ENCODE peak calls at places on chromosome 10, in ten cellular contexts. One of them, this sample, is unnamed.

GRCh38 chr10:593016-593415 is 96.5 kb downstream of the DIP2C start:
- DNase-seq in A549: no peak
- DNase-seq in activated T-helper 1 cell treated with anti-CD3 and anti-CD28 coated beads, Interleukin-2, amount 50 U/mL, for 16 hours: no peak
- DNase-seq in AG09309: no peak
- DNase-seq in hepatic stellate cell: no peak
- DNase-seq in NCI-H2171 treated with DMSO at 0.1 percent for 48 hours: no peak
- DNase-seq in stimulated activated CD8-positive, alpha-beta memory T cell treated with anti-CD3 and anti-CD28 coated beads, Interleukin-7, amount 100 ng/mL, for 4 hours: no peak
- DNase-seq in lower lobe of right lung: no peak
- DNase-seq in amniotic epithelial cell: no peak
- DNase-seq in T follicular helper cell: no peak
- DNase-seq in this sample: no peak

GRCh38 chr10:67306588-67307205 is 380.9 kb downstream of the LRRTM3 start:
- DNase-seq in A549: peak; percentile 31
- DNase-seq in activated T-helper 1 cell treated with anti-CD3 and anti-CD28 coated beads, Interleukin-2, amount 50 U/mL, for 16 hours: no peak
- DNase-seq in AG09309: no peak
- DNase-seq in hepatic stellate cell: peak; percentile 19
- DNase-seq in NCI-H2171 treated with DMSO at 0.1 percent for 48 hours: no peak
- DNase-seq in stimulated activated CD8-positive, alpha-beta memory T cell treated with anti-CD3 and anti-CD28 coated beads, Interleukin-7, amount 100 ng/mL, for 4 hours: no peak
- DNase-seq in lower lobe of right lung: no peak
- DNase-seq in amniotic epithelial cell: peak; percentile 20
- DNase-seq in T follicular helper cell: no peak
- DNase-seq in this sample: peak; percentile 48

GRCh38 chr10:5551531-5552375 is 27.0 kb downstream of the CALML3 start:
- DNase-seq in A549: no peak
- DNase-seq in activated T-helper 1 cell treated with anti-CD3 and anti-CD28 coated beads, Interleukin-2, amount 50 U/mL, for 16 hours: no peak
- DNase-seq in AG09309: no peak
- DNase-seq in hepatic stellate cell: peak; percentile 58
- DNase-seq in NCI-H2171 treated with DMSO at 0.1 percent for 48 hours: no peak
- DNase-seq in stimulated activated CD8-positive, alpha-beta memory T cell treated with anti-CD3 and anti-CD28 coated beads, Interleukin-7, amount 100 ng/mL, for 4 hours: peak; percentile 53
- DNase-seq in lower lobe of right lung: peak; percentile 46
- DNase-seq in amniotic epithelial cell: peak; percentile 73
- DNase-seq in T follicular helper cell: no peak
- DNase-seq in this sample: no peak

GRCh38 chr10:34813626-34814227 is 1.4 kb downstream of the PARD3 start:
- DNase-seq in A549: peak; percentile 51
- DNase-seq in activated T-helper 1 cell treated with anti-CD3 and anti-CD28 coated beads, Interleukin-2, amount 50 U/mL, for 16 hours: no peak
- DNase-seq in AG09309: no peak
- DNase-seq in hepatic stellate cell: peak; percentile 60
- DNase-seq in NCI-H2171 treated with DMSO at 0.1 percent for 48 hours: no peak
- DNase-seq in stimulated activated CD8-positive, alpha-beta memory T cell treated with anti-CD3 and anti-CD28 coated beads, Interleukin-7, amount 100 ng/mL, for 4 hours: no peak
- DNase-seq in lower lobe of right lung: no peak
- DNase-seq in amniotic epithelial cell: peak; percentile 70
- DNase-seq in T follicular helper cell: no peak
- DNase-seq in this sample: no peak

GRCh38 chr10:97138777-97139317 is 46.9 kb downstream of the SLIT1 start:
- DNase-seq in A549: no peak
- DNase-seq in activated T-helper 1 cell treated with anti-CD3 and anti-CD28 coated beads, Interleukin-2, amount 50 U/mL, for 16 hours: no peak
- DNase-seq in AG09309: no peak
- DNase-seq in hepatic stellate cell: no peak
- DNase-seq in NCI-H2171 treated with DMSO at 0.1 percent for 48 hours: no peak
- DNase-seq in stimulated activated CD8-positive, alpha-beta memory T cell treated with anti-CD3 and anti-CD28 coated beads, Interleukin-7, amount 100 ng/mL, for 4 hours: no peak
- DNase-seq in lower lobe of right lung: no peak
- DNase-seq in amniotic epithelial cell: no peak
- DNase-seq in T follicular helper cell: no peak
- DNase-seq in this sample: no peak

GRCh38 chr10:75508239-75508813 is 76.9 kb downstream of the LRMDA start:
- DNase-seq in A549: no peak
- DNase-seq in activated T-helper 1 cell treated with anti-CD3 and anti-CD28 coated beads, Interleukin-2, amount 50 U/mL, for 16 hours: no peak
- DNase-seq in AG09309: peak; percentile 66
- DNase-seq in hepatic stellate cell: peak; percentile 54
- DNase-seq in NCI-H2171 treated with DMSO at 0.1 percent for 48 hours: peak; percentile 7
- DNase-seq in stimulated activated CD8-positive, alpha-beta memory T cell treated with anti-CD3 and anti-CD28 coated beads, Interleukin-7, amount 100 ng/mL, for 4 hours: no peak
- DNase-seq in lower lobe of right lung: no peak
- DNase-seq in amniotic epithelial cell: peak; percentile 98
- DNase-seq in T follicular helper cell: no peak
- DNase-seq in this sample: no peak

GRCh38 chr10:16909961-16910794 is 93.0 kb upstream of the RSU1 start:
- DNase-seq in A549: no peak
- DNase-seq in activated T-helper 1 cell treated with anti-CD3 and anti-CD28 coated beads, Interleukin-2, amount 50 U/mL, for 16 hours: no peak
- DNase-seq in AG09309: no peak
- DNase-seq in hepatic stellate cell: no peak
- DNase-seq in NCI-H2171 treated with DMSO at 0.1 percent for 48 hours: no peak
- DNase-seq in stimulated activated CD8-positive, alpha-beta memory T cell treated with anti-CD3 and anti-CD28 coated beads, Interleukin-7, amount 100 ng/mL, for 4 hours: no peak
- DNase-seq in lower lobe of right lung: no peak
- DNase-seq in amniotic epithelial cell: no peak
- DNase-seq in T follicular helper cell: no peak
- DNase-seq in this sample: no peak

GRCh38 chr10:78408671-78409472 is 375.2 kb downstream of the RPS24 start:
- DNase-seq in A549: no peak
- DNase-seq in activated T-helper 1 cell treated with anti-CD3 and anti-CD28 coated beads, Interleukin-2, amount 50 U/mL, for 16 hours: no peak
- DNase-seq in AG09309: no peak
- DNase-seq in hepatic stellate cell: no peak
- DNase-seq in NCI-H2171 treated with DMSO at 0.1 percent for 48 hours: peak; percentile 52
- DNase-seq in stimulated activated CD8-positive, alpha-beta memory T cell treated with anti-CD3 and anti-CD28 coated beads, Interleukin-7, amount 100 ng/mL, for 4 hours: no peak
- DNase-seq in lower lobe of right lung: peak; percentile 89
- DNase-seq in amniotic epithelial cell: peak; percentile 51
- DNase-seq in T follicular helper cell: no peak
- DNase-seq in this sample: no peak

GRCh38 chr10:119190353-119190752 is 11.7 kb upstream of the PRDX3 start:
- DNase-seq in A549: peak; percentile 84
- DNase-seq in activated T-helper 1 cell treated with anti-CD3 and anti-CD28 coated beads, Interleukin-2, amount 50 U/mL, for 16 hours: no peak
- DNase-seq in AG09309: peak; percentile 91
- DNase-seq in hepatic stellate cell: peak; percentile 87
- DNase-seq in NCI-H2171 treated with DMSO at 0.1 percent for 48 hours: no peak
- DNase-seq in stimulated activated CD8-positive, alpha-beta memory T cell treated with anti-CD3 and anti-CD28 coated beads, Interleukin-7, amount 100 ng/mL, for 4 hours: no peak
- DNase-seq in lower lobe of right lung: no peak
- DNase-seq in amniotic epithelial cell: peak; percentile 100
- DNase-seq in T follicular helper cell: no peak
- DNase-seq in this sample: no peak

GRCh38 chr10:118587881-118588651 is 7.4 kb downstream of the PRLHR start:
- DNase-seq in A549: no peak
- DNase-seq in activated T-helper 1 cell treated with anti-CD3 and anti-CD28 coated beads, Interleukin-2, amount 50 U/mL, for 16 hours: no peak
- DNase-seq in AG09309: no peak
- DNase-seq in hepatic stellate cell: no peak
- DNase-seq in NCI-H2171 treated with DMSO at 0.1 percent for 48 hours: no peak
- DNase-seq in stimulated activated CD8-positive, alpha-beta memory T cell treated with anti-CD3 and anti-CD28 coated beads, Interleukin-7, amount 100 ng/mL, for 4 hours: no peak
- DNase-seq in lower lobe of right lung: no peak
- DNase-seq in amniotic epithelial cell: no peak
- DNase-seq in T follicular helper cell: no peak
- DNase-seq in this sample: no peak

GRCh38 chr10:109191341-109191740 is 732.0 kb downstream of the XPNPEP1 start:
- DNase-seq in A549: no peak
- DNase-seq in activated T-helper 1 cell treated with anti-CD3 and anti-CD28 coated beads, Interleukin-2, amount 50 U/mL, for 16 hours: no peak
- DNase-seq in AG09309: no peak
- DNase-seq in hepatic stellate cell: no peak
- DNase-seq in NCI-H2171 treated with DMSO at 0.1 percent for 48 hours: no peak
- DNase-seq in stimulated activated CD8-positive, alpha-beta memory T cell treated with anti-CD3 and anti-CD28 coated beads, Interleukin-7, amount 100 ng/mL, for 4 hours: no peak
- DNase-seq in lower lobe of right lung: no peak
- DNase-seq in amniotic epithelial cell: no peak
- DNase-seq in T follicular helper cell: no peak
- DNase-seq in this sample: no peak

GRCh38 chr10:101512741-101513140 is 75.3 kb downstream of the POLL start:
- DNase-seq in A549: no peak
- DNase-seq in activated T-helper 1 cell treated with anti-CD3 and anti-CD28 coated beads, Interleukin-2, amount 50 U/mL, for 16 hours: no peak
- DNase-seq in AG09309: no peak
- DNase-seq in hepatic stellate cell: peak; percentile 5
- DNase-seq in NCI-H2171 treated with DMSO at 0.1 percent for 48 hours: no peak
- DNase-seq in stimulated activated CD8-positive, alpha-beta memory T cell treated with anti-CD3 and anti-CD28 coated beads, Interleukin-7, amount 100 ng/mL, for 4 hours: no peak
- DNase-seq in lower lobe of right lung: no peak
- DNase-seq in amniotic epithelial cell: peak; percentile 10
- DNase-seq in T follicular helper cell: no peak
- DNase-seq in this sample: no peak

GRCh38 chr10:69685426-69685801 is 55.4 kb downstream of the FAM241B start:
- DNase-seq in A549: no peak
- DNase-seq in activated T-helper 1 cell treated with anti-CD3 and anti-CD28 coated beads, Interleukin-2, amount 50 U/mL, for 16 hours: no peak
- DNase-seq in AG09309: no peak
- DNase-seq in hepatic stellate cell: no peak
- DNase-seq in NCI-H2171 treated with DMSO at 0.1 percent for 48 hours: no peak
- DNase-seq in stimulated activated CD8-positive, alpha-beta memory T cell treated with anti-CD3 and anti-CD28 coated beads, Interleukin-7, amount 100 ng/mL, for 4 hours: no peak
- DNase-seq in lower lobe of right lung: no peak
- DNase-seq in amniotic epithelial cell: no peak
- DNase-seq in T follicular helper cell: no peak
- DNase-seq in this sample: no peak

GRCh38 chr10:50874723-50875122 is 10.7 kb downstream of the A1CF start:
- DNase-seq in A549: no peak
- DNase-seq in activated T-helper 1 cell treated with anti-CD3 and anti-CD28 coated beads, Interleukin-2, amount 50 U/mL, for 16 hours: no peak
- DNase-seq in AG09309: no peak
- DNase-seq in hepatic stellate cell: no peak
- DNase-seq in NCI-H2171 treated with DMSO at 0.1 percent for 48 hours: peak; percentile 27
- DNase-seq in stimulated activated CD8-positive, alpha-beta memory T cell treated with anti-CD3 and anti-CD28 coated beads, Interleukin-7, amount 100 ng/mL, for 4 hours: no peak
- DNase-seq in lower lobe of right lung: no peak
- DNase-seq in amniotic epithelial cell: no peak
- DNase-seq in T follicular helper cell: no peak
- DNase-seq in this sample: no peak

GRCh38 chr10:3763035-3763456 is 22.0 kb downstream of the KLF6 start:
- DNase-seq in A549: no peak
- DNase-seq in activated T-helper 1 cell treated with anti-CD3 and anti-CD28 coated beads, Interleukin-2, amount 50 U/mL, for 16 hours: no peak
- DNase-seq in AG09309: no peak
- DNase-seq in hepatic stellate cell: no peak
- DNase-seq in NCI-H2171 treated with DMSO at 0.1 percent for 48 hours: no peak
- DNase-seq in stimulated activated CD8-positive, alpha-beta memory T cell treated with anti-CD3 and anti-CD28 coated beads, Interleukin-7, amount 100 ng/mL, for 4 hours: no peak
- DNase-seq in lower lobe of right lung: no peak
- DNase-seq in amniotic epithelial cell: peak; percentile 28
- DNase-seq in T follicular helper cell: no peak
- DNase-seq in this sample: no peak

GRCh38 chr10:79123547-79123963 is 54.8 kb downstream of the ZMIZ1 start:
- DNase-seq in A549: no peak
- DNase-seq in activated T-helper 1 cell treated with anti-CD3 and anti-CD28 coated beads, Interleukin-2, amount 50 U/mL, for 16 hours: no peak
- DNase-seq in AG09309: no peak
- DNase-seq in hepatic stellate cell: no peak
- DNase-seq in NCI-H2171 treated with DMSO at 0.1 percent for 48 hours: no peak
- DNase-seq in stimulated activated CD8-positive, alpha-beta memory T cell treated with anti-CD3 and anti-CD28 coated beads, Interleukin-7, amount 100 ng/mL, for 4 hours: no peak
- DNase-seq in lower lobe of right lung: no peak
- DNase-seq in amniotic epithelial cell: no peak
- DNase-seq in T follicular helper cell: no peak
- DNase-seq in this sample: no peak

GRCh38 chr10:22597142-22597541 is 117.2 kb downstream of the PIP4K2A start:
- DNase-seq in A549: no peak
- DNase-seq in activated T-helper 1 cell treated with anti-CD3 and anti-CD28 coated beads, Interleukin-2, amount 50 U/mL, for 16 hours: no peak
- DNase-seq in AG09309: no peak
- DNase-seq in hepatic stellate cell: peak; percentile 54
- DNase-seq in NCI-H2171 treated with DMSO at 0.1 percent for 48 hours: no peak
- DNase-seq in stimulated activated CD8-positive, alpha-beta memory T cell treated with anti-CD3 and anti-CD28 coated beads, Interleukin-7, amount 100 ng/mL, for 4 hours: peak; percentile 16
- DNase-seq in lower lobe of right lung: no peak
- DNase-seq in amniotic epithelial cell: no peak
- DNase-seq in T follicular helper cell: no peak
- DNase-seq in this sample: no peak

GRCh38 chr10:16904049-16904448 is 86.8 kb upstream of the RSU1 start:
- DNase-seq in A549: no peak
- DNase-seq in activated T-helper 1 cell treated with anti-CD3 and anti-CD28 coated beads, Interleukin-2, amount 50 U/mL, for 16 hours: no peak
- DNase-seq in AG09309: no peak
- DNase-seq in hepatic stellate cell: no peak
- DNase-seq in NCI-H2171 treated with DMSO at 0.1 percent for 48 hours: no peak
- DNase-seq in stimulated activated CD8-positive, alpha-beta memory T cell treated with anti-CD3 and anti-CD28 coated beads, Interleukin-7, amount 100 ng/mL, for 4 hours: no peak
- DNase-seq in lower lobe of right lung: no peak
- DNase-seq in amniotic epithelial cell: peak; percentile 6
- DNase-seq in T follicular helper cell: no peak
- DNase-seq in this sample: no peak

GRCh38 chr10:72794260-72794659 is 99.3 kb upstream of the OIT3 start:
- DNase-seq in A549: no peak
- DNase-seq in activated T-helper 1 cell treated with anti-CD3 and anti-CD28 coated beads, Interleukin-2, amount 50 U/mL, for 16 hours: no peak
- DNase-seq in AG09309: no peak
- DNase-seq in hepatic stellate cell: no peak
- DNase-seq in NCI-H2171 treated with DMSO at 0.1 percent for 48 hours: no peak
- DNase-seq in stimulated activated CD8-positive, alpha-beta memory T cell treated with anti-CD3 and anti-CD28 coated beads, Interleukin-7, amount 100 ng/mL, for 4 hours: no peak
- DNase-seq in lower lobe of right lung: no peak
- DNase-seq in amniotic epithelial cell: peak; percentile 39
- DNase-seq in T follicular helper cell: no peak
- DNase-seq in this sample: no peak